ENCODE peak calls at places on chromosome 6, in six cellular contexts. G, P, S, Z, R and C are unnamed samples.

GRCh38 chr6:15523679-15524630 is 138.9 kb downstream of the DTNBP1 start:
- DNase-seq in G (no peak), P (no peak), S (no peak), Z (no peak), R (peak), C (no peak)

GRCh38 chr6:44297063-44298038 is 15.8 kb downstream of the AARS2 start:
- DNase-seq in G (no peak), P (no peak), S (no peak), Z (peak), R (no peak), C (no peak)

GRCh38 chr6:5367510-5367909 is 106.2 kb downstream of the FARS2 start:
- DNase-seq in G (no peak), P (no peak), S (no peak), Z (no peak), R (no peak), C (no peak)

GRCh38 chr6:165231581-165232276 is 77.7 kb downstream of the C6orf118 start:
- DNase-seq in G (no peak), P (peak), S (no peak), Z (no peak), R (no peak), C (no peak)

GRCh38 chr6:119331676-119332286 is 17.8 kb downstream of the MAN1A1 start:
- DNase-seq in G (no peak), P (no peak), S (no peak), Z (no peak), R (no peak), C (no peak)

GRCh38 chr6:47414517-47415167 is 62.9 kb upstream of the CD2AP start:
- DNase-seq in G (no peak), P (peak), S (peak), Z (peak), R (no peak), C (no peak)

GRCh38 chr6:152531659-152532058 is 105.5 kb downstream of the SYNE1 start:
- DNase-seq in G (no peak), P (no peak), S (no peak), Z (no peak), R (no peak), C (no peak)

GRCh38 chr6:1390071-1390804 is 862 bp downstream of the FOXF2 start:
- DNase-seq in G (no peak), P (no peak), S (no peak), Z (no peak), R (peak), C (no peak)

GRCh38 chr6:16146527-16146955 is 17.7 kb downstream of the MYLIP start:
- DNase-seq in G (no peak), P (no peak), S (no peak), Z (no peak), R (no peak), C (no peak)

GRCh38 chr6:38391206-38391908 is 248.4 kb downstream of the BTBD9 start:
- DNase-seq in G (no peak), P (no peak), S (no peak), Z (no peak), R (no peak), C (no peak)

GRCh38 chr6:52914516-52914915 is 5.0 kb upstream of the GSTA3 start:
- DNase-seq in G (no peak), P (no peak), S (no peak), Z (no peak), R (no peak), C (no peak)

GRCh38 chr6:119124079-119124824 is 45.8 kb upstream of the FAM184A start:
- DNase-seq in G (no peak), P (no peak), S (no peak), Z (no peak), R (no peak), C (no peak)